ENCODE peak calls at places on chromosomes 4 and X, in five cellular contexts. Y, M, Q, L and G are unnamed samples.

GRCh38 chrX:64204701-64205440 is 637 bp downstream of the AMER1 start:
- DNase-seq in L (no peak), Q (peak; percentile 0), M (peak; percentile 53), Y (peak; percentile 45), G (no peak)

GRCh38 chrX:137151403-137151802 is 117.6 kb upstream of the GPR101 start:
- DNase-seq in M (no peak), Y (no peak), Q (no peak), L (no peak), G (no peak)

GRCh38 chrX:132272826-132273225 is 53.6 kb upstream of the RAP2C start:
- DNase-seq in Y (no peak), L (no peak), M (no peak), Q (no peak), G (no peak)

GRCh38 chrX:45771560-45772340 is 571.1 kb upstream of the DIPK2B start:
- DNase-seq in Y (no peak), M (no peak), Q (no peak), L (no peak), G (no peak)

GRCh38 chr4:180664766-180665368 is 1578.3 kb upstream of the TENM3 start:
- DNase-seq in Q (peak; percentile 66), L (peak; percentile 87), Y (peak; percentile 37), M (peak; percentile 77), G (peak; percentile 68)

GRCh38 chrX:150182176-150182575 is 180.9 kb upstream of the MAMLD1 start:
- DNase-seq in M (no peak), Y (no peak), L (no peak), Q (no peak), G (no peak)

GRCh38 chr4:6641164-6641970 is 882 bp downstream of the MRFAP1 start:
- DNase-seq in L (no peak), Y (peak; percentile 65), Q (no peak), M (no peak), G (no peak)

GRCh38 chr4:55321707-55322264 is 24.3 kb upstream of the SRD5A3 start:
- DNase-seq in Q (peak; percentile 59), Y (peak; percentile 65), M (peak; percentile 87), L (peak; percentile 88), G (peak; percentile 64)

GRCh38 chr4:15336410-15337184 is 91.2 kb upstream of the C1QTNF7 start:
- DNase-seq in L (no peak), Q (no peak), M (no peak), Y (no peak), G (peak; percentile 51)

GRCh38 chr4:8525383-8526120 is 54.6 kb upstream of the GPR78 start:
- DNase-seq in Q (no peak), Y (no peak), L (no peak), M (no peak), G (no peak)

GRCh38 chrX:108456971-108457477 is 17.4 kb downstream of the COL4A5 start:
- DNase-seq in Y (no peak), M (no peak), L (no peak), Q (no peak), G (no peak)

GRCh38 chr4:2047031-2047660 is 12.0 kb upstream of the NAT8L start:
- DNase-seq in M (peak; percentile 43), Y (no peak), L (no peak), Q (no peak), G (no peak)

GRCh38 chr4:183758735-183759447 is 99.8 kb downstream of the TRAPPC11 start:
- DNase-seq in Y (no peak), M (peak; percentile 53), Q (no peak), L (no peak), G (no peak)

GRCh38 chrX:68945603-68946228 is 116.9 kb downstream of the EFNB1 start:
- DNase-seq in Y (peak; percentile 42), L (no peak), M (peak; percentile 53), Q (no peak), G (no peak)

GRCh38 chrX:23478056-23478455 is 143.4 kb downstream of the PTCHD1 start:
- DNase-seq in Q (no peak), Y (no peak), L (no peak), M (no peak), G (no peak)

GRCh38 chr4:139234258-139234657 is 45.8 kb downstream of the MGARP start:
- DNase-seq in Q (no peak), L (no peak), Y (no peak), M (no peak), G (no peak)

GRCh38 chr4:139922625-139923024 is 231.4 kb downstream of the MAML3 start:
- DNase-seq in Q (no peak), Y (no peak), L (no peak), M (no peak), G (no peak)

GRCh38 chr4:6188687-6189305 is 11.6 kb downstream of the JAKMIP1 start:
- DNase-seq in L (no peak), Q (no peak), Y (no peak), M (no peak), G (no peak)

GRCh38 chrX:25523574-25523973 is 507.8 kb upstream of the ARX start:
- DNase-seq in M (peak; percentile 42), Q (peak; percentile 42), Y (peak; percentile 5), L (peak; percentile 6), G (peak; percentile 44)

GRCh38 chr4:16129336-16129735 is 45.5 kb upstream of the PROM1 start:
- DNase-seq in Y (no peak), Q (peak; percentile 91), L (no peak), M (no peak), G (no peak)

GRCh38 chrX:147675819-147676218 is 235.9 kb upstream of the FMR1 start:
- DNase-seq in L (no peak), Y (no peak), Q (no peak), M (no peak), G (no peak)

DNA sequence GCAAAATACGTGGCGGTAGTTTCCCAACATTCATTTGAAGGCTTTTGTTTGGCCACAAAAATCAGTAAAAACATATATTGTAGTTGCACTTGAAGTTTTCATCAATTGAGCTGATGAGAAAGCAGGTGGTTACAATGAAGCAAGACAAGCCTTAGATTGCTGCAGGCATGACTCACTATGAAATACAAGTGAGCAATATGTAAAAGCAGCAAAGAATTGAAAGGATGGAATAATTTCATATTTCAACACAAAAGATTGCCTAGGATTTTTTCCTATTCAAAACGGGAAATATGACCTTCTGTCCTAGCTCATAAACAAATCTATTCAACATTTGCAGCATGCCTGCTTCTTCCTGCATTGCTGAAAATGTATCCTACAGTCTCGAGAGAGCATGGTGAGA is 190.9 kb upstream of the BANK1 start:
- DNase-seq in M (no peak), Y (no peak), L (no peak), Q (no peak), G (no peak)
- TF ChIP-seq ZNF274 in M (no peak), Y (no peak), L (no peak), Q (no peak), G (no peak)

GRCh38 chrX:33175201-33175600 is 36.1 kb downstream of the DMD start:
- DNase-seq in L (no peak), Q (no peak), Y (no peak), M (no peak), G (no peak)
- H3K4me1 ChIP-seq in L (no peaks in the 10 kb centered on the region), Q (no peaks in the 10 kb centered on the region), Y (no peaks in the 10 kb centered on the region), M (no peaks in the 10 kb centered on the region), G (no peaks in the 10 kb centered on the region)

GRCh38 chr4:189046642-189047041 is 894.0 kb upstream of the FRG1 start:
- DNase-seq in Y (no peak), L (no peak), M (no peak), Q (no peak), G (peak; percentile 56)
- H3K9ac ChIP-seq in Y (no peak overlapping the region), L (no peak overlapping the region), M (no peak overlapping the region), Q (no peak overlapping the region), G (no peak overlapping the region)

GRCh38 chr4:79662651-79663050 is 254.6 kb upstream of the GK2 start:
- DNase-seq in M (no peak), Y (no peak), Q (no peak), L (no peak), G (no peak)
- TF ChIP-seq ZNF274 in M (no peak), Y (no peak), Q (no peak), L (no peak), G (no peak)